ENCODE peak calls at places on chromosome 13, in four cellular contexts. U is ovary, N is tibial nerve, S is A549. M is an unnamed sample.
A peak's percentile ranks its signal among the peaks of the same experiment; 100 is the strongest.

GRCh38 chr13:72458701-72459100 is 268.7 kb downstream of the MZT1 start:
- DNase-seq in U (no peak), N (no peak), S (no peak), M (no peak)

GRCh38 chr13:50494110-50494509 is 349.4 kb downstream of the DLEU7 start:
- DNase-seq in U (no peak), N (no peak), S (no peak), M (no peak)

GRCh38 chr13:31201341-31202024 is 1.7 kb downstream of the B3GLCT start:
- DNase-seq in U (no peak), N (peak; percentile 32), S (no peak), M (no peak)

GRCh38 chr13:101746513-101746912 is 294.0 kb downstream of the ITGBL1 start:
- DNase-seq in U (no peak), N (no peak), S (no peak), M (no peak)

GRCh38 chr13:21710163-21710562 is 39.3 kb downstream of the FGF9 start:
- DNase-seq in U (no peak), N (no peak), S (no peak), M (no peak)

GRCh38 chr13:34176636-34177035 is 358.7 kb downstream of the RFC3 start:
- DNase-seq in U (no peak), N (no peak), S (no peak), M (no peak)

GRCh38 chr13:40662866-40663265 is 3.6 kb downstream of the FOXO1 start:
- DNase-seq in U (no peak), N (no peak), S (no peak), M (no peak)

GRCh38 chr13:29568731-29569130 is 26.8 kb downstream of the SLC7A1 start:
- DNase-seq in U (no peak), N (no peak), S (no peak), M (no peak)

GRCh38 chr13:40774672-40775071 is 3.7 kb upstream of the MRPS31 start:
- DNase-seq in U (no peak), N (no peak), S (no peak), M (no peak)

DNA sequence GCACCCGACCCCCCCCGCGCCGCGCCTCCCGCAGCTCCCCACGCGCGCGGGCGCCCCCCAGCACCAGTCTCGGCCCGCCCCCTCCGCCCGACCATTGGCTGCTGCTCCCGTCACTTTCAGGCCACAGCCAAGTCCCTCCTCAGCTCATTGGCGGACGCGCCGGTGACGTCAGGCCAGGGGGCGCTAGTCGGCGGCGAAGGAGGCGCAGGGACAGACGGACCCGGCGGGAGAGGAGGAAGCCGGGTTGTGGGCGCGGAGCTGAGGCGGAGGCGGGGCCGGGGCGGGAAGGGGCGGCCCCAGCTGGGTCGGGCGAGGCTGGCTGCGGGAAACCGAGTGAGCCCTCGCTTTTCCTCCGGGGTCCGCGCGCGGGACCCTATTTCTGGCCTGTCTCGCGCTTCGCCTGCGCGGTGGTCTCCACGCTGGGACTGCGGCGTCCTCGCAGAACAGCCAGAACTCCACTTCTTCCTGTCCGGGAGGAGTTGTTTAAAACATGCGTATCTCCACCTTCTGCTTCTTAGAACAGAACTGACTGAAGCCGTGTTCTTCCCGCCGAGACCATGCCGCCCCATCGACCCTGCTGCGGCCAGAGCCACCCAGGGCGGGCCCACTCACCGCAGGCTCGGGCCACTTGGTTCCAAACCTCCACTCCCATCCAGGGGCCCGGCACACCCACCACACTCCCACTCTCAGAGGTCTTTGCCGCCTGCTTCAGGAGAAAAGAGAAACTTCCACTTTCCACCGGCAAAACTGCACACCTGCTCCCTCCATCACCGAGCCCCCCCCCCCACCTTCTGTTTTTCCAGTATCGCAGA is 459 bp upstream of the TMTC4 start:
- DNase-seq in U (peak; percentile 100), N (peak; percentile 99), S (peak; percentile 89), M (peak; percentile 99)
- TF ChIP-seq POLR2A in U (peak; percentile 60), N (peak; percentile 79), S (peak; percentile 67), M (no peak)

GRCh38 chr13:75876371-75877050 is 240.4 kb downstream of the LMO7 start:
- DNase-seq in U (peak; percentile 57), N (peak; percentile 80), S (peak; percentile 33), M (peak; percentile 65)
- TF ChIP-seq CTCF in U (peak; percentile 72), N (peak; percentile 85), S (peak; percentile 88), M (peak; percentile 80)

DNA sequence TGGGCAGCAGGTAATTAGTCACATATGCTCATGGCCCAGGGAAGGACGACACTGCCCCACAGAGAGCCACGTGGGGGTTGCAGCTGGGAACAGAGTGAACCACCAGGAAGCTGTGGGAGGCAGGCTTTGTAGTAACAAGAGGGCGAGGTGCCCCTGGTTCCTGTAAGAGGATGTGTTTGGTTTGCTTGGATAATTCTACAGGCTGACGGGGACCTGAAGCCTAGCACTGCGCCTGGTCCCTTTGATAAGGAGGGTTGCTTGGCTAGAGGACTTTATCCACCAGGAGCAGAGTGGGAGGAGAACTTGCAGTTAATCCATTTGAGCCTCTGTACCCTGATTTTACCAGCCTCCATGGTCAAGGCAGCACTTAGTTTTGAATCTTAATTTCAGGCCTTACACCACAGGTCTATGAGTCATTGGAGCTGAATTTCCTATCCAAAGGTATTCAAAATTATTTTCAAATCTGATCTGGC is 67.4 kb upstream of the CLDN10 start:
- DNase-seq in U (no peak), N (no peak), S (no peak), M (no peak)
- TF ChIP-seq POLR2A in U (no peak), N (no peak), S (no peak), M (no peak)

GRCh38 chr13:27663947-27664346 is 42.3 kb downstream of the POLR1D start:
- DNase-seq in U (no peak), N (no peak), S (no peak), M (no peak)
- TF ChIP-seq CTCF in U (no peak), N (no peak), S (no peak), M (no peak)

DNA sequence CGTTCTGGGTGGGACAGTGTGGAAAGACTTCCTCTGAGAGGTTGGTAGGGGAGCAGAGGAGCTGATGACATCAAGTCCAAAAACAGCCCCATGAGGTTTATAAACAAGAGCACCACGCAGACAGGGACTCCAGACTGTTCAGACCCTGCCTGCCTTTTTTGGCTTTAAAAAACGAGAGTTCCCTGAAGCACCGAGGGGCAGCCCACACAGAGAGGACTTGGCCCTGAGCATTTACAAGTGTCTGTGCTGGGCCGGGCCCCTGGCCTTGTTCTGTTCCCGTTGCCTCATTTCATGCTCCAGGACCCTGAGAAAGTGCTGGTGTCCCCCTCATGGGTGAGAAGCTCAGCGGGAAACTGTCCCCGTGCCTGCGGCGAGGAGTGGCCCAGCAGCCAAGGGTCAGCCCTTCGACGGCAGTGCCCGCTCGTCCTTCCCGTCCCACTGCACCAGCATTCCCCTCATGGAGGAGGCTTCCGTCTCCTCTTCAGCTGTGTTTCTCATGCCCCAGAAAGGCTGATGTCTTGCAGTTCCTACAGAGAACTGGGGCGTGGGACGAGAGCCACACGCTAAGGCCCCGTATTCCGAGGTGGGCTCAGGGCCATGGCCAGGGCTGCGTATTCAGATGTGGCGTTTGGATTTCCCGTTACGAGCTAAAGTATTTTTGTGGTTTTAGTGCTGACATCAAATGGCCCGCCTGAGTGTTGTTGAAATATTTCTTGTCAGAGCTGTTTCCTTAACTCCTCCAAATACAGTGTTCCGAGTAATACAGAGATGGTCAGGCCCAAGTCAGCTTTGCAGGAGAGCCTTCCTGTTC is 93.5 kb downstream of the ATP11A start:
- DNase-seq in U (peak; percentile 61), N (peak; percentile 24), S (no peak), M (no peak)
- TF ChIP-seq POLR2A in U (no peak), N (no peak), S (no peak), M (no peak)

GRCh38 chr13:81140675-81141074 is 799.7 kb upstream of the SPRY2 start:
- DNase-seq in U (no peak), N (no peak), S (no peak), M (no peak)

GRCh38 chr13:81138353-81138995 is 797.5 kb upstream of the SPRY2 start:
- DNase-seq in U (no peak), N (no peak), S (no peak), M (no peak)

DNA sequence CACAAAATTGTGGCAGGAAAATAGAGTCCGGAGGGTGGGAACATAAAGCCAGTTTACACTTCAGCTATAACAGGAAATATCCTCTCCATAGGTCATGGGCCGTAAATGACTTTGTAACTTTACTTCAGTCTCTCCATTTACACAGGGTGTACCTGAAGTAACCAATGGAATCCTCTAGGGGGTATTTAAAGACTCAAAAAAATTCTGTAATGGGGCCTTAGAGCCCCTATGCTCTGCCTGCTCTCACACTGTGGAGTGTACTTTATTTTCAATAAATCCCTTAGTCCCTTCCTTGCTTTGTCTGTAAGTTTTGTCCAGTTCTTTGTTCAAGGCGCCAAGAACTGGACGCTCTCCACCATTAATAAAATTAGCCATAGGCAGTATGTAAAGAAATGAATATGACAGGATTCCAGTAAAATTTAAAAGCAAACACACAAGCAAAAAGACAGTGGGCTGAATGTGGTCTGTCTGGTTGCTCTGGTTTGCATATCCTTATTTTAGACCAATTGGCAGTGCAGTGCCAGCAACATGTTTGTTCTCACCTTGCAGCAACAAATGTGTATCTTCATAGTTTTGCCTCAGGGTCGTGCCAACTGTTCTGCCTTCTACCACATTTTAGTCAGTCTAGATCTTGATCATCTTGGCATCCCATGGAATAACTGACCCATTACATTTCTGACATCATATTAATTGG is 801.5 kb upstream of the SPRY2 start:
- DNase-seq in U (no peak), N (no peak), S (no peak), M (no peak)
- TF ChIP-seq CTCF in U (no peak), N (no peak), S (no peak), M (no peak)